ENCODE peak calls at places on chromosomes 3 and 15, in five cellular contexts. U, O, B, Q and R are unnamed samples.

GRCh38 chr3:43691120-43692002 is 623 bp downstream of the ABHD5 start:
- DNase-seq in U (no peak), O (no peak), B (peak), Q (peak), R (peak)

GRCh38 chr3:50388720-50389352 is 29.5 kb upstream of the TMEM115 start:
- DNase-seq in U (no peak), O (no peak), B (no peak), Q (peak), R (no peak)

GRCh38 chr3:13414040-13414729 is 5.9 kb downstream of the NUP210 start:
- DNase-seq in U (peak), O (no peak), B (peak), Q (no peak), R (peak)

GRCh38 chr15:99932676-99933402 is 199.6 kb upstream of the LYSMD4 start:
- DNase-seq in U (no peak), O (no peak), B (no peak), Q (no peak), R (no peak)

GRCh38 chr3:126118591-126118990 is 34.7 kb upstream of the SLC41A3 start:
- DNase-seq in U (no peak), O (no peak), B (no peak), Q (no peak), R (no peak)

GRCh38 chr3:42900731-42901420 is 5.1 kb upstream of the ZNF662 start:
- DNase-seq in U (no peak), O (no peak), B (no peak), Q (no peak), R (no peak)

GRCh38 chr3:123027292-123028232 is at the start of gene SEMA5B:
- DNase-seq in U (no peak), O (no peak), B (no peak), Q (peak), R (no peak)

GRCh38 chr3:195094211-195094921 is 176.6 kb downstream of the XXYLT1 start:
- DNase-seq in U (peak), O (no peak), B (no peak), Q (no peak), R (no peak)

GRCh38 chr15:76467136-76467535 is 130.6 kb downstream of the ISL2 start:
- DNase-seq in U (no peak), O (peak), B (no peak), Q (no peak), R (no peak)

GRCh38 chr3:143585720-143586456 is 262.4 kb downstream of the SLC9A9 start:
- DNase-seq in U (no peak), O (no peak), B (no peak), Q (no peak), R (no peak)

GRCh38 chr15:66707310-66708160 is 5.5 kb downstream of the SMAD6 start:
- DNase-seq in U (no peak), O (peak), B (peak), Q (peak), R (no peak)

GRCh38 chr15:74196175-74196574 is 6.4 kb downstream of the STRA6 start:
- DNase-seq in U (no peak), O (peak), B (peak), Q (peak), R (no peak)

GRCh38 chr3:14837864-14838263 is 19.1 kb downstream of the FGD5 start:
- DNase-seq in U (no peak), O (no peak), B (no peak), Q (no peak), R (no peak)

GRCh38 chr3:180619723-180620122 is 17.8 kb downstream of the TTC14 start:
- DNase-seq in U (no peak), O (no peak), B (no peak), Q (peak), R (no peak)

GRCh38 chr3:108103971-108104797 is 13.4 kb upstream of the CD47 start:
- DNase-seq in U (no peak), O (no peak), B (no peak), Q (peak), R (no peak)

GRCh38 chr3:147412917-147413711 is 3.9 kb downstream of the ZIC1 start:
- DNase-seq in U (no peak), O (no peak), B (no peak), Q (no peak), R (no peak)

GRCh38 chr3:12442654-12443501 is 41.4 kb upstream of the TSEN2 start:
- DNase-seq in U (no peak), O (no peak), B (no peak), Q (no peak), R (no peak)

GRCh38 chr3:10981961-10982360 is 10.6 kb upstream of the SLC6A1 start:
- DNase-seq in U (no peak), O (no peak), B (no peak), Q (peak), R (no peak)